ENCODE peak calls at places on chromosomes 2 and 18, in four cellular contexts. C, E, Q and Y are unnamed samples.

GRCh38 chr2:217386041-217386440 is 526.2 kb upstream of the TNP1 start:
- DNase-seq in C (no peak), E (no peak), Q (no peak), Y (no peak)

GRCh38 chr2:216717907-216718615 is 22.7 kb upstream of the IGFBP5 start:
- DNase-seq in C (no peak), E (no peak), Q (no peak), Y (no peak)

GRCh38 chr2:3291750-3292149 is 85.9 kb downstream of the EIPR1 start:
- DNase-seq in C (no peak), E (no peak), Q (no peak), Y (no peak)

GRCh38 chr2:98269274-98269673 is 77.0 kb upstream of the CNGA3 start:
- DNase-seq in C (peak; percentile 61), E (peak; percentile 66), Q (no peak), Y (no peak)

GRCh38 chr2:70936165-70936978 is 672 bp downstream of the ATP6V1B1 start:
- DNase-seq in C (no peak), E (no peak), Q (no peak), Y (peak; percentile 11)

GRCh38 chr2:232477751-232478510 is 9.7 kb downstream of the ECEL1 start:
- DNase-seq in C (no peak), E (no peak), Q (peak; percentile 26), Y (no peak)

GRCh38 chr2:46257476-46257875 is 39.7 kb upstream of the EPAS1 start:
- DNase-seq in C (no peak), E (no peak), Q (no peak), Y (no peak)

GRCh38 chr2:210007895-210008294 is 5.5 kb downstream of the RPE start:
- DNase-seq in C (no peak), E (no peak), Q (no peak), Y (no peak)

GRCh38 chr2:128557069-128557468 is 238.4 kb upstream of the HS6ST1 start:
- DNase-seq in C (no peak), E (no peak), Q (no peak), Y (no peak)

GRCh38 chr2:142130111-142131015 is 453 bp downstream of the LRP1B start:
- DNase-seq in C (peak; percentile 59), E (no peak), Q (no peak), Y (no peak)

GRCh38 chr2:202036601-202037037 is 3.0 kb downstream of the FZD7 start:
- DNase-seq in C (no peak), E (no peak), Q (no peak), Y (no peak)

GRCh38 chr18:39862341-39862740 is 2092.7 kb upstream of the PIK3C3 start:
- DNase-seq in C (no peak), E (no peak), Q (no peak), Y (no peak)

GRCh38 chr18:45243347-45244095 is 371.8 kb upstream of the SLC14A2 start:
- DNase-seq in C (no peak), E (no peak), Q (no peak), Y (no peak)

GRCh38 chr2:135898234-135898786 is 22.1 kb upstream of the MCM6 start:
- DNase-seq in C (no peak), E (no peak), Q (no peak), Y (no peak)

GRCh38 chr2:96773922-96774321 is 13.2 kb downstream of the CNNM4 start:
- DNase-seq in C (no peak), E (no peak), Q (peak; percentile 75), Y (no peak)

GRCh38 chr2:102771114-102771513 is 9.3 kb downstream of the TMEM182 start:
- DNase-seq in C (no peak), E (no peak), Q (no peak), Y (no peak)

GRCh38 chr2:194697439-194697838 is 959.6 kb upstream of the SLC39A10 start:
- DNase-seq in C (no peak), E (no peak), Q (no peak), Y (no peak)

GRCh38 chr2:241958818-241959545 is 89.5 kb downstream of the RTP5 start:
- DNase-seq in C (no peak), E (no peak), Q (no peak), Y (peak; percentile 28)

GRCh38 chr18:22816266-22817176 is 116.6 kb upstream of the RBBP8 start:
- DNase-seq in C (peak; percentile 77), E (no peak), Q (no peak), Y (peak; percentile 78)

GRCh38 chr2:99430614-99431258 is 59.1 kb downstream of the REV1 start:
- DNase-seq in C (no peak), E (no peak), Q (no peak), Y (no peak)

GRCh38 chr18:30903566-30903965 is 139.0 kb downstream of the DSC3 start:
- DNase-seq in C (no peak), E (no peak), Q (no peak), Y (no peak)

GRCh38 chr2:23445450-23445868 is 60.5 kb downstream of the KLHL29 start:
- DNase-seq in C (no peak), E (no peak), Q (no peak), Y (no peak)

DNA sequence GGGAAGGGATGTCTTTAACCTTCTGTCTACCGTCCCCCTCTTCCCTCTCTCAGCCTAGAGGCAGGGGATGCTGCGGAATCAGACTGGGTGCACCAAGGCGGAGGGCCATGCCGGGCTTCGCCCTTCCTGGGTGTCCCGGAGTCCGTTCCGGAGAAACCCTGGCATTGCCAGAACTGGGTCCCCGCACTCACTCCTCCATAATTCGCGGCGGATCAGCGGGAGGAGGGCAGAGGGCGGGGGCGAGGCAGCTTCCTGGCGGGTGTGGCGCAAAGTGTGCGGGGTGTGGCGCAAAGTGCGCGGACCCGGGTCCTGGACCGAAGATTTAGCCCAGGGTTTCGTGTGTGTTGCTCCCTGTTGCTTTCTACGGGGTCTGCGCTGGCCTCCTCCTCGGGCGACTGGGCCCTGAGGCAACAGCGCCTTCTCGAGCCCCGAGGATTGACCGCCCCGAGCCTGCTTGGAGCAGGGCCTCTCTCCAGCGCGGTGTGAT is 12.4 kb upstream of the SKOR2 start:
- DNase-seq in C (no peak), E (no peak), Q (no peak), Y (no peak)
- H3K4me3 ChIP-seq in C (no peak overlapping the region), E (no peak overlapping the region), Q (no peak overlapping the region), Y (no peak overlapping the region)

GRCh38 chr2:85156141-85156540 is 22.9 kb downstream of the TCF7L1 start:
- DNase-seq in C (no peak), E (no peak), Q (no peak), Y (no peak)

GRCh38 chr2:85154048-85154753 is 21.0 kb downstream of the TCF7L1 start:
- DNase-seq in C (no peak), E (no peak), Q (no peak), Y (no peak)

GRCh38 chr2:85148190-85148589 is 15.0 kb downstream of the TCF7L1 start:
- DNase-seq in C (no peak), E (no peak), Q (no peak), Y (no peak)

GRCh38 chr2:85152895-85153294 is 19.7 kb downstream of the TCF7L1 start:
- DNase-seq in C (no peak), E (no peak), Q (no peak), Y (no peak)

DNA sequence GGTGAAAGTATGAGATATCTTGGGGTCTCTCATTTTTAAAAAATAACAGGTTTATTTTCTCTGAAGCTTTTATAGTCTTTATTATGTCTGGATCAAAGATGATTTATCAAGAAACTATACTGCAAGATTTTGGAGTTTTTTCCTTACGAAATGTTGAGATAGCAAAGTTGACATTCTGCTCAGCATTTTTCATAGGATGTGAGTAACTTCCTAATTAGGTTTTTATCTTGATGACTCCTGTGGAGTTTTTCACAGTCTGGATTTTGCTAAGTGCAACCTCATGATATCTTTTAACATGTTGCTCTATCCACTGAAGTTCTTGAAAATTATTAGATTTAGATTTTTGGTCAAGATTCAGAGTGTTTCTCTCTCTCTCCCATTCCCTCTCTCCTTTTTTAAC is 17.8 kb downstream of the TCF7L1 start:
- DNase-seq in C (no peak), E (no peak), Q (no peak), Y (no peak)
- H3K4me3 ChIP-seq in C (no peak overlapping the region), E (no peak overlapping the region), Q (no peak overlapping the region), Y (no peak overlapping the region)

GRCh38 chr2:168466834-168467565 is 10.9 kb downstream of the CERS6 start:
- DNase-seq in C (no peak), E (peak; percentile 44), Q (no peak), Y (no peak)
- H3K4me3 ChIP-seq in C (no peak overlapping the region), E (peak overlapping the region; percentile 2), Q (no peak overlapping the region), Y (no peak overlapping the region)

GRCh38 chr18:79367989-79368388 is 27.7 kb upstream of the NFATC1 start:
- DNase-seq in C (no peak), E (no peak), Q (no peak), Y (no peak)
- H3K4me3 ChIP-seq in C (no peak overlapping the region), E (no peak overlapping the region), Q (no peak overlapping the region), Y (no peak overlapping the region)

DNA sequence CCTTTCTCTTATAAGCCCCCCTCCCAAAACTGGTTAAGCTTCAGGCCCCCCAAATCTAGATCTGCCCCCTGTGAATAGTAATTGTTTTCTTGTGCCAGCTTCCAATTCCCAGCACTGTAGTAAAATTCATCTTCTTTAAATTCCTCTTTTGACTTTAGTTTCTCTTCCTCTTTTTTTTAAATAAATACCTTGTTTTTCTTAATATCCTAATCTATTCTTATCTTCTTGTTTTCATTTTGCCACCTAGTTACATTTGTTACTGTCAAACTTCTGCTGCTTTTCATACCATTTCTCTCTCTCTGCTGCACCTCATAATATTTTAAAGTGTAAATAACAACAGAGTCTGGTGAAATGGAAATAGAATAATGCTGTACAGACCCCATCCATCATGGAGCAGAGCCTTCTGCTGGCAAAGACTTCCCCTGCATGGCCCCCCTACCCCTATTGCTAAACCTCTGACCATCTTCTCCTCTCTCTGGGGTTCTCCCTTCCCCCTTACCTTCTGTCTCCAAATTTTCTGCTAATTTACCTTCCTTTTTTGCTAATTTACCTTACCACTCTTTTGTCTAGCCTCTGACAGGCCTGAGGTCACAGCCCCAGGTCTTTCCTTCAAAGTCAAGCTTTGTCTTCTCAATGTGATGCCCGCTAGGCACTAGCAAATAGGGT is 94.9 kb upstream of the PAPOLG start:
- DNase-seq in C (no peak), E (peak; percentile 39), Q (no peak), Y (no peak)
- H3K4me3 ChIP-seq in C (no peak overlapping the region), E (no peak overlapping the region), Q (no peak overlapping the region), Y (no peak overlapping the region)

GRCh38 chr2:64831134-64831976 is 157.8 kb upstream of the SLC1A4 start:
- DNase-seq in C (peak; percentile 92), E (peak; percentile 98), Q (peak; percentile 87), Y (peak; percentile 93)
- H3K4me3 ChIP-seq in C (no peak overlapping the region), E (peak overlapping the region; percentile 12), Q (peak overlapping the region; percentile 33), Y (no peak overlapping the region)